ENCODE peak calls at places on chromosomes 7 and 10, in nine cellular contexts. R, A, G, O, T, H, N, W and Q are unnamed samples. For H3K4me1, the result is how much of the 10 kb centered on the place peaks cover.

GRCh38 chr10:131162866-131163265 is 148.7 kb downstream of the TCERG1L start:
- DNase-seq in W (no peak), T (no peak), O (no peak), G (no peak), A (no peak), N (no peak), R (no peak), H (no peak), Q (no peak)

GRCh38 chr10:43078986-43079273 is 2.1 kb downstream of the RET start:
- DNase-seq in A (no peak), G (no peak), N (peak), O (peak), H (no peak), T (no peak), W (no peak), R (peak), Q (no peak)

GRCh38 chr10:63175534-63175933 is 42.4 kb downstream of the NRBF2 start:
- DNase-seq in A (no peak), G (no peak), T (no peak), N (no peak), W (no peak), H (no peak), R (no peak), O (no peak), Q (no peak)

GRCh38 chr10:99730026-99730425 is 1.9 kb downstream of the COX15 start:
- DNase-seq in R (no peak), N (no peak), G (no peak), A (no peak), H (no peak), O (no peak), W (peak), T (no peak), Q (no peak)

GRCh38 chr10:86078639-86079035 is 288.0 kb downstream of the GRID1 start:
- DNase-seq in A (no peak), R (no peak), O (no peak), N (no peak), G (no peak), H (no peak), W (no peak), T (no peak), Q (no peak)

GRCh38 chr7:47378728-47379395 is 203.0 kb downstream of the TNS3 start:
- DNase-seq in A (no peak), G (no peak), W (no peak), T (no peak), O (no peak), N (no peak), R (no peak), H (no peak), Q (no peak)

GRCh38 chr7:133117432-133117831 is 35.5 kb upstream of the CHCHD3 start:
- DNase-seq in N (no peak), G (no peak), R (no peak), H (no peak), T (no peak), A (no peak), W (no peak), O (no peak), Q (no peak)

GRCh38 chr10:79386637-79387465 is 39.6 kb downstream of the PPIF start:
- DNase-seq in W (no peak), H (peak), T (no peak), N (no peak), G (no peak), R (peak), A (no peak), O (no peak), Q (peak)

GRCh38 chr10:124708246-124708779 is 35.9 kb downstream of the FAM53B start:
- DNase-seq in H (no peak), W (no peak), O (peak), A (no peak), G (no peak), T (no peak), R (no peak), N (peak), Q (no peak)

GRCh38 chr10:33363112-33363511 is 28.6 kb upstream of the NRP1 start:
- DNase-seq in G (no peak), R (no peak), N (no peak), O (no peak), H (no peak), W (no peak), T (peak), A (no peak), Q (no peak)

GRCh38 chr10:3874988-3875841 is 90.2 kb upstream of the KLF6 start:
- DNase-seq in H (no peak), R (no peak), T (no peak), W (no peak), O (peak), G (peak), A (no peak), N (no peak), Q (no peak)

GRCh38 chr7:5625938-5626337 is 155.5 kb downstream of the RNF216 start:
- DNase-seq in G (no peak), W (peak), N (no peak), T (peak), H (no peak), A (no peak), O (no peak), R (no peak), Q (no peak)

GRCh38 chr10:61124748-61125147 is 180.8 kb upstream of the RHOBTB1 start:
- DNase-seq in G (no peak), H (no peak), A (no peak), W (no peak), T (no peak), O (no peak), N (no peak), R (no peak), Q (no peak)

GRCh38 chr7:100632951-100633717 is 8.2 kb downstream of the TFR2 start:
- DNase-seq in W (no peak), H (peak), T (peak), N (peak), A (peak), G (peak), O (peak), R (no peak), Q (no peak)

GRCh38 chr10:45378866-45379265 is 4.8 kb downstream of the ALOX5 start:
- DNase-seq in A (no peak), N (no peak), G (no peak), H (no peak), R (no peak), T (no peak), W (no peak), O (no peak), Q (no peak)

GRCh38 chr10:58956926-58957325 is 219.5 kb upstream of the PHYHIPL start:
- DNase-seq in H (no peak), T (peak), O (no peak), W (no peak), N (no peak), R (no peak), A (no peak), G (no peak), Q (no peak)

GRCh38 chr7:37282927-37283326 is 165.7 kb downstream of the ELMO1 start:
- DNase-seq in O (no peak), A (no peak), G (no peak), T (no peak), H (no peak), N (no peak), W (no peak), R (no peak), Q (no peak)

GRCh38 chr10:131187886-131188285 is 123.6 kb downstream of the TCERG1L start:
- DNase-seq in H (no peak), W (no peak), G (no peak), O (no peak), N (no peak), A (no peak), T (no peak), R (peak), Q (peak)

GRCh38 chr10:43114743-43115611 is 23.3 kb upstream of the CSGALNACT2 start:
- DNase-seq in T (no peak), N (no peak), W (no peak), R (no peak), O (no peak), G (no peak), A (no peak), H (no peak), Q (no peak)

GRCh38 chr10:71483871-71484270 is 87.2 kb downstream of the CDH23 start:
- DNase-seq in W (no peak), O (no peak), G (no peak), A (no peak), R (no peak), N (no peak), T (no peak), H (no peak), Q (no peak)

GRCh38 chr7:133394369-133394768 is 141.5 kb downstream of the EXOC4 start:
- DNase-seq in A (no peak), H (no peak), W (no peak), T (no peak), G (no peak), R (no peak), N (no peak), O (no peak), Q (no peak)

GRCh38 chr7:33040803-33041516 is 21.6 kb downstream of the NT5C3A start:
- DNase-seq in A (peak), W (peak), R (no peak), H (no peak), N (no peak), O (peak), G (peak), T (peak), Q (no peak)

GRCh38 chr10:91198781-91199180 is 21.7 kb upstream of the PCGF5 start:
- DNase-seq in N (no peak), A (no peak), T (no peak), W (no peak), R (no peak), G (no peak), H (no peak), O (peak), Q (no peak)

GRCh38 chr10:77004917-77005564 is 632.6 kb downstream of the KCNMA1 start:
- DNase-seq in R (no peak), N (peak), W (no peak), O (peak), H (no peak), A (no peak), T (peak), G (no peak), Q (no peak)

GRCh38 chr10:75497997-75498797 is 66.8 kb downstream of the LRMDA start:
- DNase-seq in O (no peak), G (no peak), T (peak), A (no peak), W (no peak), H (no peak), N (no peak), R (peak), Q (peak)

GRCh38 chr10:21488246-21488953 is 37.1 kb downstream of the SKIDA1 start:
- DNase-seq in T (no peak), A (no peak), W (no peak), O (no peak), N (no peak), R (no peak), G (no peak), H (no peak), Q (no peak)
- H3K4me3 ChIP-seq in T (no peak), A (no peak), W (no peak), O (no peak), N (no peak), R (no peak), G (no peak), H (no peak), Q (no peak)

GRCh38 chr10:92757066-92757716 is 67.4 kb downstream of the HHEX start:
- DNase-seq in A (peak), T (peak), R (peak), G (no peak), N (peak), W (no peak), H (no peak), O (no peak), Q (peak)
- H3K4me1 ChIP-seq in A (under half), T (under half), R (under half), G (under half), N (under half), W (under half), H (under half), O (under half), Q (under half)

GRCh38 chr7:148884299-148885022 is 370 bp upstream of the EZH2 start:
- DNase-seq in N (peak), G (peak), R (peak), O (peak), A (peak), H (peak), W (peak), T (peak), Q (peak)

GRCh38 chr7:148884049-148884298 is at the start of gene EZH2:
- DNase-seq in T (no peak), A (no peak), H (no peak), O (no peak), N (no peak), W (no peak), G (no peak), R (no peak), Q (no peak)

GRCh38 chr7:148882192-148882591 is 1.9 kb downstream of the EZH2 start:
- DNase-seq in O (no peak), N (no peak), W (no peak), R (no peak), T (no peak), H (no peak), A (no peak), G (no peak), Q (no peak)

GRCh38 chr7:148883233-148884048 is 650 bp downstream of the EZH2 start:
- DNase-seq in T (peak), N (peak), A (peak), O (peak), W (no peak), G (peak), R (peak), H (peak), Q (peak)

GRCh38 chr7:148882668-148883232 is 1.3 kb downstream of the EZH2 start:
- DNase-seq in A (no peak), O (peak), H (no peak), N (no peak), T (peak), W (no peak), G (no peak), R (no peak), Q (no peak)
- H3K27ac ChIP-seq in A (peak), O (peak), H (no peak), N (no peak), T (no peak), W (peak), G (peak), R (no peak), Q (no peak)

DNA sequence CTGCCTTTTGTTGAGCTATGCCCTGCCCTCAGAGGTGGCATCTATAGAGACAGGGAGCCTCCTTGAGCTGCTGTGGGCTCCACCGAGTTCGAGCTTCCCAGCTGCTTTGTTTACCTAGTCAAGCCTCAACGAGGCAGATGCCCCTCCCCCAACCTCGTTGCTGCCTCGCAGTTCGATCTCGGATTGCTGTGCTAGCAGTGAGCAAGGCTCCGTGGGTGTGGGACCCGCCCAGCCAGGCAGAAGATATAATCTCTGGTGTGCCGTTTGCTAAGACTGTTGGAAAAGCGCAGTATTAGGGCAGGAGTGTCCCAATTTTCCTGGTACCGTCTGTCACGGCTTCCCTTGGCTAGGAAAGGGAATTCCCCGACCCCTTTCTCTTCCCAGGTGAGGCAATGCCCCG is 88.4 kb upstream of the CDK6 start:
- DNase-seq in H (no peak), N (no peak), W (no peak), G (no peak), T (no peak), A (no peak), O (no peak), R (no peak), Q (no peak)
- H3K4me3 ChIP-seq in H (no peak), N (no peak), W (no peak), G (no peak), T (no peak), A (no peak), O (no peak), R (no peak), Q (no peak)

DNA sequence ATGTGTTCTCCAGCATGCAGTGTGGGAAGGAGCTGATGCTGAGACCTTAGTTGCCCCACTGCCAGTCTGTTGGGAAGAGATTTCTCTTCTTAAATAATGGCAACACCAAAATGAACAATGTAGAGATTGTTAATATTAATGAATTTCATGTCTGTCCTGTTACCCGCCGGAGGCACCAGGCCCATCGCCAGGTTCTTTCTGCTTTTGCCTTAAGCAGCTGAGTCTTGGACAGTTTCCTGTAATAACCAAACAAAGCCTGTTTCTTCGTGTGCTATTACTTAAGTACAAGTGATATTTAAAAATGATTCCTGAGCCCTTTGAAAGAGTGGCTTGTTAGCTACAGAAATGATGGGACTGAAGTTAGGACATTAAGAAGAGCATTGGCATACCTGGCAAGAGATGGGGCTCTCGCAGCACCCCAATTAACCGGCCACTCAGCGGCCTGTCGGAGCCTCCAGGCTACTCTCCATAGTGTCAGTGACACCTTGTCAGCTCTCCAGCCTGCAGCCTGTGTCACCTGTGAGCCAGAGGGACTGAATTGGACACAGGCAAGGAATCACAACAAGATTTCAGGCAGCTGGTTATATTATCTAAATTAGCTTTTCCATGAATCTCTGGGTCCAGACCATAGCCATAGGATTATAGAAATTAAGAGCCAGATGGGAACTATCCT is 142.0 kb downstream of the CELF2 start:
- DNase-seq in T (no peak), G (no peak), H (no peak), W (no peak), A (no peak), N (no peak), O (no peak), R (peak), Q (peak)
- H3K4me1 ChIP-seq in T (under half), G (half or more), H (under half), W (under half), A (under half), N (under half), O (half or more), R (under half), Q (under half)

DNA sequence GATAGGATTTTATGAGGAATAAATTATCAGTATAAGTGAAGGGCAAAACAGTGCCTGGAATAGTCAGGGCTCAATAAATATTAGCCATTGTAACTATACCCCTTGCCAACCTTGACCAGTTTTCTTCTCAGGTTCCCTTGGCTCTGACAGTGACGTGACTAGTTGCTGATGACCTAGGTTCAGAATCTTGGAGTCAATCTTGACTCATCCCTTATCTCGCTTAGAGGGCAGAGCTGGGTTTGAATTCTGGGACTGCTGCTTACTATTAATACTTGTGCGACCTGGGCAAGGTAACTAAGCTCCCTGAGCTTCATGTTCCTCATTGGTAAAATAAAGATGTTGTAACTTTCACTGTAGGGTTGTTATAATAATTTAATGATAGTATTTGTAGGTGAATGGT is 9.2 kb upstream of the CAMK2G start:
- DNase-seq in A (no peak), O (no peak), T (peak), H (no peak), G (no peak), W (no peak), N (no peak), R (no peak), Q (no peak)
- H3K27ac ChIP-seq in A (no peak), O (no peak), T (no peak), H (no peak), G (no peak), W (no peak), N (no peak), R (no peak), Q (no peak)

GRCh38 chr7:130957722-130958360 is 223.8 kb upstream of the KLF14 start:
- DNase-seq in O (peak), H (no peak), R (no peak), A (no peak), T (no peak), W (no peak), N (no peak), G (no peak), Q (no peak)
- H3K4me3 ChIP-seq in O (peak), H (no peak), R (no peak), A (no peak), T (no peak), W (peak), N (no peak), G (peak), Q (no peak)